ENCODE peak calls at places on chromosome 15, in four cellular contexts. Q is brain pericyte, C is neural crest cell, U is nephron progenitor cell. L is an unnamed sample.

GRCh38 chr15:40942337-40942854 is 10.9 kb upstream of the CHAC1 start:
- DNase-seq in Q (no peak), C (no peak), U (no peak), L (no peak)

GRCh38 chr15:84611631-84612030 is 10.8 kb downstream of the ZSCAN2 start:
- DNase-seq in Q (no peak), C (no peak), U (no peak), L (no peak)

GRCh38 chr15:98953950-98954349 is 53.6 kb downstream of the PGPEP1L start:
- DNase-seq in Q (no peak), C (no peak), U (no peak), L (no peak)

GRCh38 chr15:66019377-66019776 is 150.1 kb downstream of the RAB11A start:
- DNase-seq in Q (no peak), C (no peak), U (no peak), L (no peak)

GRCh38 chr15:94056314-94056713 is 175.0 kb upstream of the MCTP2 start:
- DNase-seq in Q (no peak), C (no peak), U (no peak), L (no peak)

GRCh38 chr15:78996876-78997275 is 52.0 kb upstream of the CTSH start:
- DNase-seq in Q (no peak), C (no peak), U (no peak), L (no peak)

GRCh38 chr15:60573936-60574335 is 95.0 kb upstream of the ICE2 start:
- DNase-seq in Q (no peak), C (no peak), U (no peak), L (no peak)

GRCh38 chr15:96230557-96231181 is 99.8 kb upstream of the NR2F2 start:
- DNase-seq in Q (no peak), C (no peak), U (no peak), L (peak; percentile 36)

GRCh38 chr15:57160823-57161560 is 215.3 kb upstream of the CGNL1 start:
- DNase-seq in Q (no peak), C (no peak), U (no peak), L (no peak)

GRCh38 chr15:38930851-38931572 is 366.4 kb upstream of the RASGRP1 start:
- DNase-seq in Q (no peak), C (no peak), U (no peak), L (no peak)

GRCh38 chr15:90266485-90266884 is 1.0 kb downstream of the NGRN start:
- DNase-seq in Q (no peak), C (no peak), U (no peak), L (no peak)

GRCh38 chr15:47360296-47360695 is 357.0 kb upstream of the SEMA6D start:
- DNase-seq in Q (no peak), C (no peak), U (no peak), L (no peak)

GRCh38 chr15:90249123-90249863 is at the start of gene TTLL13:
- DNase-seq in Q (no peak), C (peak; percentile 97), U (peak; percentile 100), L (peak; percentile 88)

GRCh38 chr15:83943849-83944404 is 290.0 kb downstream of the ADAMTSL3 start:
- DNase-seq in Q (no peak), C (no peak), U (no peak), L (no peak)

GRCh38 chr15:74873756-74874424 is 725 bp upstream of the SCAMP2 start:
- DNase-seq in Q (no peak), C (no peak), U (peak; percentile 29), L (peak; percentile 7)

GRCh38 chr15:101481917-101482525 is 7.5 kb downstream of the PCSK6 start:
- DNase-seq in Q (no peak), C (no peak), U (no peak), L (no peak)

GRCh38 chr15:74196175-74196574 is 6.4 kb downstream of the STRA6 start:
- DNase-seq in Q (no peak), C (no peak), U (no peak), L (peak; percentile 14)

GRCh38 chr15:58583171-58583908 is 151.5 kb downstream of the LIPC start:
- DNase-seq in Q (no peak), C (no peak), U (no peak), L (no peak)

GRCh38 chr15:73858062-73858461 is 15.3 kb upstream of the TBC1D21 start:
- DNase-seq in Q (no peak), C (no peak), U (no peak), L (no peak)

GRCh38 chr15:57866149-57866736 is 159.7 kb downstream of the POLR2M start:
- DNase-seq in Q (no peak), C (peak; percentile 49), U (peak; percentile 53), L (peak; percentile 56)

GRCh38 chr15:32853667-32854066 is 135.9 kb downstream of the GREM1 start:
- DNase-seq in Q (no peak), C (no peak), U (no peak), L (no peak)

GRCh38 chr15:33068007-33068441 is 126.5 kb downstream of the FMN1 start:
- DNase-seq in Q (no peak), C (no peak), U (peak; percentile 20), L (peak; percentile 36)

GRCh38 chr15:84606653-84607120 is 5.9 kb downstream of the ZSCAN2 start:
- DNase-seq in Q (no peak), C (no peak), U (no peak), L (no peak)

GRCh38 chr15:31358957-31359721 is 32.5 kb downstream of the KLF13 start:
- DNase-seq in Q (no peak), C (no peak), U (no peak), L (no peak)

GRCh38 chr15:32818758-32819405 is 101.1 kb downstream of the GREM1 start:
- DNase-seq in Q (no peak), C (no peak), U (peak; percentile 47), L (no peak)

GRCh38 chr15:74376825-74377581 is 9.6 kb upstream of the CYP11A1 start:
- DNase-seq in Q (no peak), C (no peak), U (no peak), L (no peak)

GRCh38 chr15:90592144-90592887 is 62.6 kb downstream of the CRTC3 start:
- DNase-seq in Q (peak; percentile 17), C (no peak), U (no peak), L (peak; percentile 96)

GRCh38 chr15:96160269-96160668 is 170.2 kb upstream of the NR2F2 start:
- DNase-seq in Q (peak; percentile 27), C (no peak), U (no peak), L (no peak)

GRCh38 chr15:74497584-74497983 is 36.6 kb upstream of the UBL7 start:
- DNase-seq in Q (no peak), C (no peak), U (no peak), L (no peak)

GRCh38 chr15:74396445-74397238 is 29.2 kb upstream of the CYP11A1 start:
- DNase-seq in Q (no peak), C (no peak), U (no peak), L (no peak)

GRCh38 chr15:74315626-74316025 is 51.8 kb downstream of the CYP11A1 start:
- DNase-seq in Q (no peak), C (no peak), U (no peak), L (no peak)

GRCh38 chr15:47715856-47716445 is 1.4 kb upstream of the SEMA6D start:
- DNase-seq in Q (no peak), C (no peak), U (no peak), L (no peak)

GRCh38 chr15:50182233-50183013 is 427 bp downstream of the SLC27A2 start:
- DNase-seq in Q (no peak), C (no peak), U (peak; percentile 57), L (no peak)

GRCh38 chr15:67161881-67162280 is 92.6 kb downstream of the AAGAB start:
- DNase-seq in Q (no peak), C (no peak), U (no peak), L (no peak)

GRCh38 chr15:73127302-73127936 is 75.2 kb downstream of the NEO1 start:
- DNase-seq in Q (no peak), C (peak; percentile 38), U (peak; percentile 25), L (peak; percentile 38)

GRCh38 chr15:81215983-81216382 is 19.3 kb downstream of the IL16 start:
- DNase-seq in Q (no peak), C (no peak), U (no peak), L (no peak)